ENCODE peak calls at places on chromosomes 12 and 14, in eight cellular contexts. V is IMR-90; J is left lung; D is Right ventricle myocardium inferior; H is memory B cell; N is activated CD8-positive, alpha-beta memory T cell treated with anti-CD3 and anti-CD28 coated beads, Interleukin-2, amount 10 ng/mL, durations not matched to agents 7 days and 5 days; W is B cell; S is RWPE2. Q is an unnamed sample.

GRCh38 chr14:29926701-29927595 is 699 bp downstream of the PRKD1 start:
- ATAC-seq in V (peak), J (peak), D (peak), H (peak), N (no peak), W (peak), S (peak), Q (peak)

GRCh38 chr12:56768424-56768823 is 5.3 kb downstream of the HSD17B6 start:
- ATAC-seq in V (no peak), J (peak), D (no peak), H (no peak), N (no peak), W (no peak), S (peak), Q (no peak)

GRCh38 chr12:1935700-1936378 is 17.4 kb upstream of the CACNA2D4 start:
- ATAC-seq in V (no peak), J (no peak), D (no peak), H (no peak), N (no peak), W (no peak), S (no peak), Q (no peak)

GRCh38 chr14:59268858-59269257 is 80.4 kb downstream of the DAAM1 start:
- ATAC-seq in V (no peak), J (no peak), D (no peak), H (no peak), N (no peak), W (no peak), S (no peak), Q (no peak)

GRCh38 chr14:76472199-76472723 is 96.3 kb downstream of the ESRRB start:
- ATAC-seq in V (no peak), J (no peak), D (peak), H (no peak), N (no peak), W (no peak), S (no peak), Q (no peak)

GRCh38 chr12:2501464-2502181 is 293.1 kb upstream of the FKBP4 start:
- ATAC-seq in V (no peak), J (peak), D (peak), H (no peak), N (no peak), W (no peak), S (no peak), Q (peak)

GRCh38 chr14:101122114-101122854 is 218.8 kb upstream of the RTL1 start:
- ATAC-seq in V (no peak), J (no peak), D (no peak), H (no peak), N (no peak), W (no peak), S (no peak), Q (no peak)

GRCh38 chr14:95490727-95491451 is 25.6 kb downstream of the SYNE3 start:
- ATAC-seq in V (no peak), J (no peak), D (peak), H (no peak), N (no peak), W (no peak), S (peak), Q (peak)

GRCh38 chr12:69421548-69421947 is 48.6 kb upstream of the FRS2 start:
- ATAC-seq in V (no peak), J (peak), D (no peak), H (no peak), N (no peak), W (no peak), S (no peak), Q (no peak)

GRCh38 chr12:124608451-124608870 is 41.0 kb upstream of the NCOR2 start:
- ATAC-seq in V (no peak), J (peak), D (no peak), H (peak), N (no peak), W (no peak), S (peak), Q (peak)

GRCh38 chr14:59997966-59998365 is 78.0 kb downstream of the LRRC9 start:
- ATAC-seq in V (no peak), J (no peak), D (no peak), H (no peak), N (no peak), W (no peak), S (no peak), Q (no peak)

GRCh38 chr12:108635201-108635996 is 1.7 kb upstream of the SELPLG start:
- ATAC-seq in V (peak), J (peak), D (no peak), H (peak), N (peak), W (peak), S (no peak), Q (peak)

Q was measured in esophagus mucosa.